ENCODE peak calls at places on chromosomes 16 and 17, in nine cellular contexts. R is left ventricle myocardium inferior; T is neural progenitor cell; M is bronchial epithelial cell; D is colonic mucosa; W is A549; A is cardiac fibroblast; G is CD8-positive, alpha-beta T cell; O is AG10803. C is an unnamed sample.

GRCh38 chr17:28346746-28347246 is 10.5 kb downstream of the POLDIP2 start:
- DNase-seq in R (no peak), T (peak; percentile 21), M (no peak), D (no peak), W (no peak), A (no peak), G (no peak), O (no peak), C (no peak)

GRCh38 chr17:83004791-83005380 is 74.5 kb upstream of the METRNL start:
- DNase-seq in R (no peak), T (no peak), M (no peak), D (no peak), W (no peak), A (no peak), G (no peak), O (no peak), C (no peak)

GRCh38 chr16:275786-276232 is at the start of gene RGS11:
- DNase-seq in R (no peak), T (no peak), M (no peak), D (no peak), W (no peak), A (no peak), G (no peak), O (no peak), C (no peak)

GRCh38 chr16:15576960-15577958 is 65.7 kb downstream of the MARF1 start:
- DNase-seq in R (no peak), T (no peak), M (no peak), D (peak; percentile 96), W (no peak), A (no peak), G (no peak), O (no peak), C (no peak)

GRCh38 chr16:2150418-2151187 is 2.2 kb downstream of the RAB26 start:
- DNase-seq in R (no peak), T (peak; percentile 44), M (peak; percentile 38), D (peak; percentile 68), W (peak; percentile 66), A (peak; percentile 21), G (no peak), O (no peak), C (no peak)

GRCh38 chr17:17771498-17772201 is 65.1 kb downstream of the SREBF1 start:
- DNase-seq in R (no peak), T (no peak), M (no peak), D (no peak), W (no peak), A (no peak), G (no peak), O (no peak), C (no peak)

GRCh38 chr16:57092786-57093301 is 461 bp downstream of the CPNE2 start:
- DNase-seq in R (peak; percentile 47), T (peak; percentile 66), M (no peak), D (peak; percentile 62), W (peak; percentile 62), A (peak; percentile 19), G (peak; percentile 58), O (no peak), C (peak; percentile 41)

GRCh38 chr17:17567114-17567513 is 24.4 kb downstream of the PEMT start:
- DNase-seq in R (peak; percentile 73), T (no peak), M (no peak), D (no peak), W (no peak), A (no peak), G (no peak), O (no peak), C (no peak)

GRCh38 chr17:9958586-9959281 is 53.7 kb upstream of the RCVRN start:
- DNase-seq in R (no peak), T (peak; percentile 87), M (no peak), D (no peak), W (no peak), A (no peak), G (no peak), O (no peak), C (no peak)

GRCh38 chr17:9957244-9957643 is 52.2 kb upstream of the RCVRN start:
- DNase-seq in R (no peak), T (no peak), M (no peak), D (no peak), W (no peak), A (no peak), G (no peak), O (no peak), C (no peak)

GRCh38 chr17:9956474-9957131 is 51.5 kb upstream of the RCVRN start:
- DNase-seq in R (no peak), T (no peak), M (no peak), D (no peak), W (no peak), A (no peak), G (no peak), O (no peak), C (no peak)

GRCh38 chr17:9959377-9959981 is 54.4 kb upstream of the RCVRN start:
- DNase-seq in R (no peak), T (peak; percentile 87), M (peak; percentile 15), D (peak; percentile 40), W (peak; percentile 91), A (peak; percentile 20), G (peak; percentile 10), O (peak; percentile 45), C (no peak)
- TF ChIP-seq CTCF in R (peak; percentile 59), T (peak; percentile 82), M (peak; percentile 54), D (peak; percentile 21), W (peak; percentile 85), A (peak; percentile 41), G (no peak), O (peak; percentile 70), C (peak; percentile 9)

DNA sequence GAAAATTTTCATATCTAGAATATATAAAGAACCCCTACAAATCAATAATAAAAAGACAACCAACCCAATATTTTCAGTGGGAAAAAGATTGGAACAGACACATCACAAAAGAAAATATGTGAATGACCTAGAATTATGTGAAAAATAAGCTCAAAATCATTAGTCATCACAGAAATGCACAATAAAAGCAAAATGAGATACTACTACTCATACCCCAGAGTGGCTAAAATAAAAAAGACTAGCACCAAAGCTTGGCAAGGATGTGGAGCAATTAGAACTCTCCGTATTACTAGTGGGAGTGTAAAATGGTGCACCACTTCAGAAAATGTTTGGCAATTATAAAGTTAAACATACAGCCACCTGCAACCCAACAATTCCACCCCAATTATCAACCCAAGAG is 48.0 kb upstream of the CDH5 start:
- DNase-seq in R (no peak), T (no peak), M (no peak), D (no peak), W (no peak), A (no peak), G (no peak), O (no peak), C (no peak)
- TF ChIP-seq CTCF in R (no peak), T (no peak), M (no peak), D (no peak), W (no peak), A (no peak), G (no peak), O (no peak), C (no peak)

GRCh38 chr17:6853764-6854442 is 22.4 kb upstream of the TEKT1 start:
- DNase-seq in R (no peak), T (peak; percentile 52), M (peak; percentile 56), D (no peak), W (peak; percentile 46), A (no peak), G (peak; percentile 13), O (no peak), C (peak; percentile 37)
- TF ChIP-seq CTCF in R (peak; percentile 21), T (peak; percentile 54), M (peak; percentile 61), D (no peak), W (peak; percentile 40), A (peak; percentile 27), G (no peak), O (peak; percentile 34), C (peak; percentile 46)

DNA sequence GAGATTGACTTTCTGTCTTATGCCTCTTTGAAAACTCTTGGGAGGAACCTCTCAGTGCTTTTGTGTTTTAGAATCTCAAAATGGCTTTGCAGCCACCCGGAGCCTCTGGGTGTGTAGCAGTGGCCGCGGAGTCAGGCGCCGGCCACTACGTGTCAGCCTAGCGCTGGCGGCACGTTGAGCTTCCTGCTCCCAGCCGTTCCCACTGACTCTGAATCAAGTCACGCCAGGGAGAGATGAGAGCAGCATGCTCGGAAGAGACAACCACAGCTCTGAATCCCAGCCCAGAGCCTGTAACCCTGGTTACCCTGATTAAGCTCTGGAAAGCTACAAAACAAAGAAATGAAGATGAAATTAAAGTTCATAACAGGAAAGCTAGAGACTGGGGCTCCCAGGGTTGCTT is 97.4 kb upstream of the CACNG5 start:
- DNase-seq in R (peak; percentile 43), T (peak; percentile 79), M (no peak), D (no peak), W (no peak), A (peak; percentile 21), G (no peak), O (peak; percentile 73), C (no peak)
- TF ChIP-seq CTCF in R (peak; percentile 57), T (peak; percentile 62), M (no peak), D (no peak), W (no peak), A (no peak), G (no peak), O (peak; percentile 29), C (no peak)

DNA sequence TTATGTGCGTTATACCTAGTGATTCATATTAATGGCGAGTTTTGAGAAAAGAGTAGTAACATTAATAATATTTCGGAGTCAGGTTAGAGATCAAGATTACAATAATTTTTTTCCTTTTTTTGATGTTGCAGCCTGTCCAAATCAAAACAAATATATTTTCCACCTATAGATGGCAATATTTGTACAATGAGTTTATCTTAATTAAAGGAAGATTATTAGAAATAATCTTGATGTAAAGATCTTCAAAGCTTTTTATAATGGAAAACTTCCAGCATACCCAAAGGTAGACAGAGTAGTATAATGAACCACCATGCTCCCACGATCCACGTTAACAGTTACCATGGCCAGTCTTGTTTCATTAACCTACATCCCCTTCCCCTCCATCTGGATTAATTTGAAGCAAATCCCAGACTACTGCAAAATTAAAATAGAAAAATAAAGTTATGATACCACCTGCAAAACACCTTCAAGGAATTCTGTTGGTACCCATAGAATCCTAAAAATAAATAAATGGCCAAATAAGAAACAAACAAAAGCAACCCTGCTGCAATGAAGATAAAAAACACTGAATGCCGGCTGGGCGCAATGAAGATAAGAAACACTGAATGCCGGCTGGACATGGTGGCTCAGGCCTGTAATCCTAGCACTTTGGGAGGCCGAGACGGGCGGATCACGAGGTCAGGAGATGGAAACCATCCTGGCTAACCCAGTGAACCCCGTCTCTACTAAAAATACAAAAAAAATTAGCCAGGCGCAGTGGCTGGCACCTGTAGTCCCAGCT is 46.5 kb upstream of the GINS3 start:
- DNase-seq in R (no peak), T (no peak), M (peak; percentile 24), D (no peak), W (no peak), A (peak; percentile 11), G (no peak), O (no peak), C (no peak)
- TF ChIP-seq CTCF in R (peak; percentile 41), T (peak; percentile 25), M (no peak), D (no peak), W (peak; percentile 49), A (peak; percentile 8), G (no peak), O (peak; percentile 33), C (no peak)

C was measured in thyroid gland.